ENCODE peak calls at places on chromosomes 6 and 20, in six cellular contexts. One of them, this sample, is unnamed.

GRCh38 chr6:127641905-127642304 is 64.9 kb downstream of the C6orf58 start:
- DNase-seq in iPS DF 19.7: peak; percentile 23
- DNase-seq in COR-L47: no peak
- DNase-seq in NCI-H1092 treated with DMSO at 0.1 percent for 48 hours: peak; percentile 4
- DNase-seq in stomach: no peak
- DNase-seq in naive thymus-derived CD4-positive, alpha-beta T cell: no peak
- DNase-seq in this sample: peak; percentile 16

GRCh38 chr6:53691252-53691651 is 25.7 kb upstream of the KLHL31 start:
- DNase-seq in iPS DF 19.7: no peak
- DNase-seq in COR-L47: no peak
- DNase-seq in NCI-H1092 treated with DMSO at 0.1 percent for 48 hours: no peak
- DNase-seq in stomach: no peak
- DNase-seq in naive thymus-derived CD4-positive, alpha-beta T cell: no peak
- DNase-seq in this sample: no peak

GRCh38 chr20:63940071-63940471 is 16.1 kb downstream of the UCKL1 start:
- DNase-seq in iPS DF 19.7: no peak
- DNase-seq in COR-L47: no peak
- DNase-seq in NCI-H1092 treated with DMSO at 0.1 percent for 48 hours: no peak
- DNase-seq in stomach: no peak
- DNase-seq in naive thymus-derived CD4-positive, alpha-beta T cell: no peak
- DNase-seq in this sample: no peak

GRCh38 chr6:35973670-35974222 is 50.7 kb downstream of the SLC26A8 start:
- DNase-seq in iPS DF 19.7: no peak
- DNase-seq in COR-L47: no peak
- DNase-seq in NCI-H1092 treated with DMSO at 0.1 percent for 48 hours: no peak
- DNase-seq in stomach: peak; percentile 31
- DNase-seq in naive thymus-derived CD4-positive, alpha-beta T cell: no peak
- DNase-seq in this sample: no peak

GRCh38 chr6:155493694-155494143 is 38.1 kb upstream of the NOX3 start:
- DNase-seq in iPS DF 19.7: peak; percentile 12
- DNase-seq in COR-L47: no peak
- DNase-seq in NCI-H1092 treated with DMSO at 0.1 percent for 48 hours: no peak
- DNase-seq in stomach: peak; percentile 46
- DNase-seq in naive thymus-derived CD4-positive, alpha-beta T cell: no peak
- DNase-seq in this sample: no peak

GRCh38 chr6:8177721-8178120 is 75.4 kb upstream of the EEF1E1 start:
- DNase-seq in iPS DF 19.7: no peak
- DNase-seq in COR-L47: no peak
- DNase-seq in NCI-H1092 treated with DMSO at 0.1 percent for 48 hours: no peak
- DNase-seq in stomach: no peak
- DNase-seq in naive thymus-derived CD4-positive, alpha-beta T cell: no peak
- DNase-seq in this sample: no peak

GRCh38 chr6:157806496-157807215 is 16.4 kb upstream of the SNX9 start:
- DNase-seq in iPS DF 19.7: no peak
- DNase-seq in COR-L47: no peak
- DNase-seq in NCI-H1092 treated with DMSO at 0.1 percent for 48 hours: no peak
- DNase-seq in stomach: no peak
- DNase-seq in naive thymus-derived CD4-positive, alpha-beta T cell: no peak
- DNase-seq in this sample: no peak

GRCh38 chr6:85551264-85551663 is 42.4 kb downstream of the SNX14 start:
- DNase-seq in iPS DF 19.7: no peak
- DNase-seq in COR-L47: no peak
- DNase-seq in NCI-H1092 treated with DMSO at 0.1 percent for 48 hours: no peak
- DNase-seq in stomach: no peak
- DNase-seq in naive thymus-derived CD4-positive, alpha-beta T cell: no peak
- DNase-seq in this sample: no peak

GRCh38 chr6:14190596-14191224 is 73.1 kb downstream of the CD83 start:
- DNase-seq in iPS DF 19.7: no peak
- DNase-seq in COR-L47: no peak
- DNase-seq in NCI-H1092 treated with DMSO at 0.1 percent for 48 hours: no peak
- DNase-seq in stomach: no peak
- DNase-seq in naive thymus-derived CD4-positive, alpha-beta T cell: no peak
- DNase-seq in this sample: no peak

GRCh38 chr6:151330130-151330715 is 61.1 kb downstream of the ZBTB2 start:
- DNase-seq in iPS DF 19.7: no peak
- DNase-seq in COR-L47: no peak
- DNase-seq in NCI-H1092 treated with DMSO at 0.1 percent for 48 hours: no peak
- DNase-seq in stomach: no peak
- DNase-seq in naive thymus-derived CD4-positive, alpha-beta T cell: no peak
- DNase-seq in this sample: no peak

GRCh38 chr6:28695671-28696537 is 170.2 kb downstream of the GPX5 start:
- DNase-seq in iPS DF 19.7: no peak
- DNase-seq in COR-L47: no peak
- DNase-seq in NCI-H1092 treated with DMSO at 0.1 percent for 48 hours: no peak
- DNase-seq in stomach: no peak
- DNase-seq in naive thymus-derived CD4-positive, alpha-beta T cell: no peak
- DNase-seq in this sample: no peak

GRCh38 chr20:44598413-44599290 is 16.3 kb downstream of the PKIG start:
- DNase-seq in iPS DF 19.7: no peak
- DNase-seq in COR-L47: no peak
- DNase-seq in NCI-H1092 treated with DMSO at 0.1 percent for 48 hours: no peak
- DNase-seq in stomach: no peak
- DNase-seq in naive thymus-derived CD4-positive, alpha-beta T cell: no peak
- DNase-seq in this sample: no peak

GRCh38 chr6:157959451-157960227 is 22.0 kb upstream of the SYNJ2 start:
- DNase-seq in iPS DF 19.7: no peak
- DNase-seq in COR-L47: no peak
- DNase-seq in NCI-H1092 treated with DMSO at 0.1 percent for 48 hours: no peak
- DNase-seq in stomach: no peak
- DNase-seq in naive thymus-derived CD4-positive, alpha-beta T cell: no peak
- DNase-seq in this sample: no peak

GRCh38 chr6:34248198-34248726 is 544 bp downstream of the SMIM29 start:
- DNase-seq in iPS DF 19.7: no peak
- DNase-seq in COR-L47: no peak
- DNase-seq in NCI-H1092 treated with DMSO at 0.1 percent for 48 hours: no peak
- DNase-seq in stomach: peak; percentile 52
- DNase-seq in naive thymus-derived CD4-positive, alpha-beta T cell: peak; percentile 21
- DNase-seq in this sample: no peak

GRCh38 chr6:57313711-57314471 is 3.5 kb upstream of the PRIM2 start:
- DNase-seq in iPS DF 19.7: no peak
- DNase-seq in COR-L47: no peak
- DNase-seq in NCI-H1092 treated with DMSO at 0.1 percent for 48 hours: no peak
- DNase-seq in stomach: no peak
- DNase-seq in naive thymus-derived CD4-positive, alpha-beta T cell: no peak
- DNase-seq in this sample: no peak

GRCh38 chr6:130928158-130928917 is 101.1 kb downstream of the SMLR1 start:
- DNase-seq in iPS DF 19.7: no peak
- DNase-seq in COR-L47: no peak
- DNase-seq in NCI-H1092 treated with DMSO at 0.1 percent for 48 hours: no peak
- DNase-seq in stomach: no peak
- DNase-seq in naive thymus-derived CD4-positive, alpha-beta T cell: no peak
- DNase-seq in this sample: no peak

GRCh38 chr20:49260218-49260617 is 17.6 kb downstream of the ZNFX1 start:
- DNase-seq in iPS DF 19.7: no peak
- DNase-seq in COR-L47: no peak
- DNase-seq in NCI-H1092 treated with DMSO at 0.1 percent for 48 hours: no peak
- DNase-seq in stomach: no peak
- DNase-seq in naive thymus-derived CD4-positive, alpha-beta T cell: no peak
- DNase-seq in this sample: no peak

GRCh38 chr6:156828280-156828703 is 51.1 kb downstream of the ARID1B start:
- DNase-seq in iPS DF 19.7: no peak
- DNase-seq in COR-L47: no peak
- DNase-seq in NCI-H1092 treated with DMSO at 0.1 percent for 48 hours: no peak
- DNase-seq in stomach: no peak
- DNase-seq in naive thymus-derived CD4-positive, alpha-beta T cell: no peak
- DNase-seq in this sample: no peak

GRCh38 chr6:155314773-155315515 is 660 bp upstream of the TFB1M start:
- DNase-seq in iPS DF 19.7: no peak
- DNase-seq in COR-L47: peak; percentile 50
- DNase-seq in NCI-H1092 treated with DMSO at 0.1 percent for 48 hours: peak; percentile 96
- DNase-seq in stomach: peak; percentile 64
- DNase-seq in naive thymus-derived CD4-positive, alpha-beta T cell: no peak
- DNase-seq in this sample: peak; percentile 68

GRCh38 chr20:61733216-61733615 is 332.5 kb downstream of the TAF4 start:
- DNase-seq in iPS DF 19.7: no peak
- DNase-seq in COR-L47: no peak
- DNase-seq in NCI-H1092 treated with DMSO at 0.1 percent for 48 hours: no peak
- DNase-seq in stomach: no peak
- DNase-seq in naive thymus-derived CD4-positive, alpha-beta T cell: no peak
- DNase-seq in this sample: no peak

GRCh38 chr20:50017576-50018248 is 34.9 kb downstream of the SNAI1 start:
- DNase-seq in iPS DF 19.7: no peak
- DNase-seq in COR-L47: no peak
- DNase-seq in NCI-H1092 treated with DMSO at 0.1 percent for 48 hours: no peak
- DNase-seq in stomach: no peak
- DNase-seq in naive thymus-derived CD4-positive, alpha-beta T cell: no peak
- DNase-seq in this sample: no peak

GRCh38 chr20:37223053-37223452 is 38.6 kb downstream of the GHRH start:
- DNase-seq in iPS DF 19.7: no peak
- DNase-seq in COR-L47: no peak
- DNase-seq in NCI-H1092 treated with DMSO at 0.1 percent for 48 hours: no peak
- DNase-seq in stomach: no peak
- DNase-seq in naive thymus-derived CD4-positive, alpha-beta T cell: no peak
- DNase-seq in this sample: no peak

GRCh38 chr6:159720708-159721107 is 6.6 kb upstream of the WTAP start:
- DNase-seq in iPS DF 19.7: no peak
- DNase-seq in COR-L47: no peak
- DNase-seq in NCI-H1092 treated with DMSO at 0.1 percent for 48 hours: peak; percentile 52
- DNase-seq in stomach: no peak
- DNase-seq in naive thymus-derived CD4-positive, alpha-beta T cell: peak; percentile 73
- DNase-seq in this sample: no peak

GRCh38 chr20:8330785-8331699 is 199.0 kb downstream of the PLCB1 start:
- DNase-seq in iPS DF 19.7: no peak
- DNase-seq in COR-L47: no peak
- DNase-seq in NCI-H1092 treated with DMSO at 0.1 percent for 48 hours: no peak
- DNase-seq in stomach: no peak
- DNase-seq in naive thymus-derived CD4-positive, alpha-beta T cell: no peak
- DNase-seq in this sample: no peak

GRCh38 chr20:1823421-1823892 is 71.8 kb upstream of the SIRPA start:
- DNase-seq in iPS DF 19.7: no peak
- DNase-seq in COR-L47: no peak
- DNase-seq in NCI-H1092 treated with DMSO at 0.1 percent for 48 hours: no peak
- DNase-seq in stomach: no peak
- DNase-seq in naive thymus-derived CD4-positive, alpha-beta T cell: no peak
- DNase-seq in this sample: no peak